ENCODE peak calls at places on chromosomes 6 and 20, in five cellular contexts. E is CD8-positive, alpha-beta T cell; Q is transverse colon; M is PC-3; Y is cardiac muscle cell. W is an unnamed sample.

GRCh38 chr6:27368202-27368601 is 20.4 kb upstream of the ZNF391 start:
- DNase-seq in E (no peak), Q (no peak), M (no peak), Y (no peak), W (no peak)

GRCh38 chr6:118488631-118489030 is 59.5 kb upstream of the PLN start:
- DNase-seq in E (no peak), Q (no peak), M (no peak), Y (no peak), W (no peak)

GRCh38 chr6:119966484-119966883 is 616.9 kb upstream of the MAN1A1 start:
- DNase-seq in E (no peak), Q (no peak), M (peak), Y (no peak), W (no peak)

GRCh38 chr20:45087115-45087785 is 13.7 kb downstream of the KCNS1 start:
- DNase-seq in E (no peak), Q (no peak), M (peak), Y (no peak), W (no peak)

GRCh38 chr6:4134841-4135664 is at the start of gene ECI2:
- DNase-seq in E (no peak), Q (peak), M (peak), Y (no peak), W (no peak)

GRCh38 chr20:35598476-35598875 is 17.2 kb upstream of the SPAG4 start:
- DNase-seq in E (no peak), Q (no peak), M (no peak), Y (no peak), W (no peak)

GRCh38 chr6:26554669-26555504 is 16.7 kb downstream of the HMGN4 start:
- DNase-seq in E (peak), Q (peak), M (peak), Y (no peak), W (peak)

GRCh38 chr6:125797934-125798444 is 7.2 kb downstream of the NCOA7 start:
- DNase-seq in E (no peak), Q (no peak), M (peak), Y (no peak), W (no peak)

GRCh38 chr6:81906041-81906440 is 153.6 kb upstream of the TENT5A start:
- DNase-seq in E (no peak), Q (no peak), M (no peak), Y (no peak), W (no peak)

GRCh38 chr6:127032971-127033370 is 85.5 kb upstream of the RSPO3 start:
- DNase-seq in E (no peak), Q (no peak), M (no peak), Y (no peak), W (no peak)

GRCh38 chr20:2022163-2022562 is 28.3 kb upstream of the PDYN start:
- DNase-seq in E (no peak), Q (no peak), M (no peak), Y (no peak), W (no peak)

GRCh38 chr6:149108398-149109100 is 209.0 kb upstream of the TAB2 start:
- DNase-seq in E (no peak), Q (no peak), M (no peak), Y (no peak), W (no peak)

GRCh38 chr20:52312131-52312729 is 120.7 kb upstream of the ZFP64 start:
- DNase-seq in E (peak), Q (peak), M (peak), Y (peak), W (no peak)

GRCh38 chr6:42454428-42454791 is 2.7 kb upstream of the TRERF1 start:
- DNase-seq in E (no peak), Q (peak), M (no peak), Y (peak), W (no peak)

GRCh38 chr6:98942263-98942803 is 5.4 kb downstream of the FBXL4 start:
- DNase-seq in E (no peak), Q (no peak), M (peak), Y (no peak), W (no peak)

DNA sequence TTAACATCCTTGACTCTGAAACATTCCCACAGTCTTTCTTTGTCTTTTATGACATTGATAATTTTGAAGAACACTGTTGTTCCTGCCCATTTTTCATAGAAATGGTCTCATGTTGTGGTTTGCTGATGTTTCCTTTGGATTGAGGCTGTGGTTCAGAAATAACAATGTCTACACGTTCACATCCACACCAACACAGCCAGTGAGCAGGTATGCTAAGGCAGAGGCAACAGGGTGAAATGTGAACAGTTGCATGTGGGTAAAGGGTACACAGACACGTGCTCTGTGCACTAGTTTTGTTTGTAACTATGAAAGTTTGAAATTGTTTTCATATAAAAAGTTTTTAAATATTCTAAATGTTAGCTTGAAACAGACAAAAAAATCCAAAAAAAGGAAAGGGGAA is 78.4 kb downstream of the GINS1 start:
- DNase-seq in E (no peak), Q (no peak), M (no peak), Y (no peak), W (no peak)
- H3K27ac ChIP-seq in E (no peak), Q (no peak), M (no peak), Y (no peak), W (no peak)

GRCh38 chr6:29976588-29977424 is 34.5 kb downstream of the HLA-A start:
- DNase-seq in E (peak), Q (peak), M (peak), Y (peak), W (peak)
- H3K27ac ChIP-seq in E (no peak), Q (peak), M (peak), Y (peak), W (peak)

DNA sequence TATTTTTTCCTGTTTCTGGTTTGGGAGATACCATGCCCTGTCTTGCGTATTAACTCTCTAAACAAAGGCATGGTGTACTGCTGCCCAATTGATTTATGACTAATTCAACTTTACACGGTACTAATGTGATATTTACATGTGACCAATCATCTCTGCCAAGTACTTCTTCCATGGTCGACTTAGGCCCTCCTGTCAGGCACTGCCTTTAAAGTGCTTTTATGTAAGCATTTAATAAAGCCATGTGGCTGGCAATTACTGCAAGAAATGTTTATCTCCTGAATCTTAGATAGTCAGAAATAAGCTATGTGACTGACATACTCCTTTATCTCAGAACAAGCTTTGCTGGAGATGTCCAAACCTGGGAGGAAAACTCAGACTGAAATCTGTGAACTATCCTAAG is 323.4 kb downstream of the BTBD3 start:
- DNase-seq in E (no peak), Q (no peak), M (no peak), Y (no peak), W (no peak)
- H3K27ac ChIP-seq in E (no peak), Q (no peak), M (no peak), Y (no peak), W (no peak)

DNA sequence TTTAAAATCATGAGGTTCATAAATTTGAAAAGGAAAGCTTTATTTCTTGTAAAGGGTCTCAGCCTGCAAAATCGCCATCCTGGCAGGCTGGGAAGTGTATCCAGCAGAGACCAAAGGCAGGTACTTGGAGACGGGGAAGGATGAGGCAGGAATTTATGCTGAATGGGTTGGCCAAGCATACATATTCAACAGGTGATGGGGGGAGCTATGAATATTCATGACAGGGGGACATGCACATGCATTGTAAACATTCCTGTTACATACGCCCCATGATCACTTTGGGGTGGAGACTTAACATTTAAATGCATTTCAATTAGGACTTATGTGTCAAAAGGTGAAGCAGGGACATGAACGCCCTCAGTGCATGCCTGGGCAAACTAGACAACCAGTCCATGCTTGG is 9.8 kb upstream of the SLC22A1 start:
- DNase-seq in E (no peak), Q (no peak), M (no peak), Y (no peak), W (no peak)
- H3K27ac ChIP-seq in E (no peak), Q (no peak), M (no peak), Y (no peak), W (no peak)

DNA sequence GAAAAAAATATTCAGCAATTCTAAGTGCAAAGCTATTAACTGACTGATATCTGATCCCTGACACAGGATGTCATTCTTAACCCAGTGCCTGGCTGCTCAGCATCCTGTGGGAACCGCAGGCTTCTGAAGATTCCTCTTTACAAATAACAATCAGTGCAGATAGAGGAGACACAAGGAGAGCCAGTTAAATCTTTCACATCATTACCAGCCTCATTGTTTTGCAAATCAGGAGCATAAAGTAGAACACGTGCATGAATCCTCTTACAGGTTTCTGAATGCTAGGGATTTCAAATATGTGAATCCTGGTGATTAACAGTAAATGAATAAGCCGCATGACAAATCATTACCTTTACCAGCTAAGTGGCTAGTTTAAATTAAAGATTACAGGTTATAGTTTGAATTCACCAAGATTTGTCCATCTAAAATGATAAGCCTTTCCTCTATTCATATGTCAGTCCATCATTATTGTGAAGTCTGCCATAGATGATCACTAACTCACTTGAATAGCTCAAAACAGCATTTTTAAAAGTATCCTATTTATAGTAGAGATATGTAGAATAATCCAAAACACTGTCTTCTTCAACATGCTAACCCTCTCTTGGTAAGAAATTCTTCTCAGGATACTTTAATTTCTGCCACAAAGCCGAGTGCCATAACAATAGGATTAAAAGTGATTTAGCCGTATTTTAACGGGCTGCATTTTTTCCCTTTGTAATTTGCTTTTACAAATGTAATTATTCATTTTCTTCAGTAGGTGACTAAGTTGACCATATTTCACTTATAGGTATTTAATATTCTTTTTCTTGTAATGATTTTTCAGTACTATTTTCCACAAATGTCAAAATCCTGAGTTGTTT is 367.3 kb upstream of the EPHA7 start:
- DNase-seq in E (no peak), Q (no peak), M (peak), Y (no peak), W (no peak)
- H3K27ac ChIP-seq in E (no peak), Q (no peak), M (peak), Y (no peak), W (no peak)

DNA sequence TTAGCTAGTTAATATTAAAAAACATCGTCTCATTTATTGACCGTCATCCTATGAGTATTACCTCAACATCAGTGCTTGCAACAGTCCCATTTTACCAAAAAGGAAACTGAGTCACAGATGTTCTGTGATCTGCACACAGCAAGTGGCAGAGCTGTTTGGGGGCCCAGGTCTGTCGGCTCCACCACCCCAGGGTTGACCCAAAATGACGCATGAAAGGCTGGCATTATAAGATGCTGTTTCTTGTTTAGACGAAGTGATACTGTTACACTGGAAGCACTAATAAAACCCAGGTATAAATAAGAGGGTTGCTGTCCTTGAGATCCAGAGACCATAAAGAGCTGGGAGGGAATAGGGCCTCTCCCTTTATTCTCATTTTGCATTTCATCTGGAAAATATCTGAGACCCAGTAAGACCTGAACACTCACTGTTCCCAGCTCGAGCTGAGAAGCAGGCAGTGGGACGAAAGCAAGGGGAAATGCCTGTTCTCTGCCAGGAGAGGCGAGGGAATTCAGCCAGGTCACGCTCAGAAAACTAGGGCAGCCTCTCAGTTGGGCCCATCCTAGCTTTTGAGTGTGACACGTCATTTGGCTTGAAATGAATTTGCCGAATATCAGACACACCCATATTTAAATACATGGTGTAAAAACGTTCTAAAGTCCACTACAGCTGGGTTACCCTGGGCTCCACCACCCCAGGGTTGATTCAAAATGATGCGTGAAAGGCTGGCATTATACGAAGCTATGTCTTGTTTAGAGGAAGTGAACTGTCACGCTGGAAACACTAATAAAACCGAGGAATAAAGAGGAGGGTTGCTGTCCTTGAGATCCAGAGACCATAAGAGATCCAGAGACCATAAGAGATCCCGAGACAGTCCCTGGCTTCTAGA is 1.4 kb upstream of the MICAL1 start:
- DNase-seq in E (no peak), Q (peak), M (peak), Y (no peak), W (no peak)
- H3K27ac ChIP-seq in E (no peak), Q (peak), M (peak), Y (no peak), W (peak)

GRCh38 chr6:20810732-20811111 is 276.5 kb downstream of the CDKAL1 start:
- DNase-seq in E (no peak), Q (no peak), M (no peak), Y (no peak), W (no peak)
- H3K27ac ChIP-seq in E (no peak), Q (no peak), M (peak), Y (peak), W (no peak)

GRCh38 chr6:106099235-106099537 is 13.1 kb downstream of the PRDM1 start:
- DNase-seq in E (no peak), Q (peak), M (peak), Y (no peak), W (no peak)

GRCh38 chr6:106102034-106102433 is 15.9 kb downstream of the PRDM1 start:
- DNase-seq in E (no peak), Q (no peak), M (no peak), Y (no peak), W (no peak)

GRCh38 chr6:106098383-106099234 is 12.5 kb downstream of the PRDM1 start:
- DNase-seq in E (peak), Q (peak), M (peak), Y (no peak), W (no peak)

GRCh38 chr6:106101466-106101865 is 15.3 kb downstream of the PRDM1 start:
- DNase-seq in E (no peak), Q (no peak), M (peak), Y (no peak), W (no peak)

DNA sequence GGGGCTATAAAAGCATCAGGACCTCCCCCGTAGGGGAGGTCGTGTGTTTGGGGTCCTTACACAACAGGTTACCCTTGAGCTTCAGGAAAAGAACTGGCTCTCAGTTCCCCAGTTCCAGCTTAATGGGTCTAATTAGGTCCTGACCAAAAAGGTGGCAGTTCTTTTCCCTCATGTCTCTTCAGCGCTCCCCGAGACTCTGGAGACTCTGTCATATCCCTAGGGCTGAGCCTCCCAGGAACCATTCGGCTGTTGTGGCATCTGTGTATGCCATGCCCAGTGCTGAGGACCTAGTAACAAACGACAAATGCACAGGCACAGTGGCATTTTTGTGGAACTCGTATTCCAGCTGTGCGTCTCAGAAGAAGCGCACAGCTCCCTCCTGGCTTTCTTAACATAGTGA is 14.6 kb downstream of the PRDM1 start:
- DNase-seq in E (no peak), Q (no peak), M (no peak), Y (no peak), W (no peak)
- H3K27ac ChIP-seq in E (no peak), Q (peak), M (no peak), Y (no peak), W (no peak)

GRCh38 chr20:49579195-49579594 is 11.3 kb upstream of the PTGIS start:
- DNase-seq in E (no peak), Q (no peak), M (no peak), Y (no peak), W (no peak)
- H3K27ac ChIP-seq in E (no peak), Q (peak), M (no peak), Y (no peak), W (no peak)

GRCh38 chr20:12997128-12997655 is 11.6 kb upstream of the SPTLC3 start:
- DNase-seq in E (no peak), Q (no peak), M (no peak), Y (no peak), W (no peak)
- H3K27ac ChIP-seq in E (no peak), Q (no peak), M (no peak), Y (no peak), W (no peak)